ENCODE peak calls at places on chromosomes 1 and 21, in seven cellular contexts. One of them, this sample, is unnamed.

GRCh38 chr1:245704765-245705164 is 550.0 kb downstream of the KIF26B start:
- DNase-seq in T-helper 17 cell: no peak
- DNase-seq in mucosa of gallbladder: no peak
- DNase-seq in hepatic stellate cell: peak
- DNase-seq in SIG-M5: no peak
- DNase-seq in skeletal muscle cell: no peak
- DNase-seq in activated gamma-delta T cell treated with Interleukin-2 at 50 U/mL for 16 hours: no peak
- DNase-seq in this sample: peak

GRCh38 chr1:63317007-63317813 is 5.2 kb upstream of the FOXD3 start:
- DNase-seq in activated gamma-delta T cell treated with Interleukin-2 at 50 U/mL for 16 hours: no peak
- DNase-seq in skeletal muscle cell: no peak
- DNase-seq in T-helper 17 cell: no peak
- DNase-seq in SIG-M5: no peak
- DNase-seq in mucosa of gallbladder: peak
- DNase-seq in hepatic stellate cell: peak
- DNase-seq in this sample: peak

GRCh38 chr21:39176312-39176711 is 6.9 kb downstream of the PSMG1 start:
- DNase-seq in T-helper 17 cell: no peak
- DNase-seq in SIG-M5: no peak
- DNase-seq in activated gamma-delta T cell treated with Interleukin-2 at 50 U/mL for 16 hours: no peak
- DNase-seq in mucosa of gallbladder: no peak
- DNase-seq in hepatic stellate cell: no peak
- DNase-seq in skeletal muscle cell: no peak
- DNase-seq in this sample: no peak

GRCh38 chr1:23167353-23168078 is 1.1 kb downstream of the LUZP1 start:
- DNase-seq in SIG-M5: no peak
- DNase-seq in activated gamma-delta T cell treated with Interleukin-2 at 50 U/mL for 16 hours: peak
- DNase-seq in mucosa of gallbladder: peak
- DNase-seq in skeletal muscle cell: no peak
- DNase-seq in T-helper 17 cell: peak
- DNase-seq in hepatic stellate cell: peak
- DNase-seq in this sample: peak

GRCh38 chr1:165828581-165829329 is 1.3 kb downstream of the UCK2 start:
- DNase-seq in skeletal muscle cell: peak
- DNase-seq in SIG-M5: no peak
- DNase-seq in mucosa of gallbladder: peak
- DNase-seq in activated gamma-delta T cell treated with Interleukin-2 at 50 U/mL for 16 hours: no peak
- DNase-seq in T-helper 17 cell: no peak
- DNase-seq in hepatic stellate cell: peak
- DNase-seq in this sample: peak

GRCh38 chr1:245493029-245493428 is 338.2 kb downstream of the KIF26B start:
- DNase-seq in skeletal muscle cell: no peak
- DNase-seq in activated gamma-delta T cell treated with Interleukin-2 at 50 U/mL for 16 hours: no peak
- DNase-seq in mucosa of gallbladder: no peak
- DNase-seq in T-helper 17 cell: no peak
- DNase-seq in hepatic stellate cell: no peak
- DNase-seq in SIG-M5: no peak
- DNase-seq in this sample: no peak

GRCh38 chr1:100035214-100035613 is 65.4 kb downstream of the SLC35A3 start:
- DNase-seq in skeletal muscle cell: no peak
- DNase-seq in SIG-M5: no peak
- DNase-seq in hepatic stellate cell: no peak
- DNase-seq in activated gamma-delta T cell treated with Interleukin-2 at 50 U/mL for 16 hours: no peak
- DNase-seq in T-helper 17 cell: no peak
- DNase-seq in mucosa of gallbladder: no peak
- DNase-seq in this sample: no peak

GRCh38 chr1:110605901-110606783 is at the start of gene KCNA2:
- DNase-seq in activated gamma-delta T cell treated with Interleukin-2 at 50 U/mL for 16 hours: no peak
- DNase-seq in T-helper 17 cell: no peak
- DNase-seq in skeletal muscle cell: no peak
- DNase-seq in hepatic stellate cell: peak
- DNase-seq in mucosa of gallbladder: no peak
- DNase-seq in SIG-M5: no peak
- DNase-seq in this sample: no peak

GRCh38 chr1:48203287-48203900 is 19.1 kb upstream of the SLC5A9 start:
- DNase-seq in SIG-M5: no peak
- DNase-seq in mucosa of gallbladder: no peak
- DNase-seq in activated gamma-delta T cell treated with Interleukin-2 at 50 U/mL for 16 hours: no peak
- DNase-seq in T-helper 17 cell: no peak
- DNase-seq in skeletal muscle cell: no peak
- DNase-seq in hepatic stellate cell: no peak
- DNase-seq in this sample: peak

GRCh38 chr1:110475358-110476027 is 24.5 kb downstream of the PROK1 start:
- DNase-seq in skeletal muscle cell: no peak
- DNase-seq in hepatic stellate cell: no peak
- DNase-seq in mucosa of gallbladder: no peak
- DNase-seq in SIG-M5: no peak
- DNase-seq in T-helper 17 cell: no peak
- DNase-seq in activated gamma-delta T cell treated with Interleukin-2 at 50 U/mL for 16 hours: no peak
- DNase-seq in this sample: no peak

GRCh38 chr1:234713859-234714258 is 103.9 kb upstream of the IRF2BP2 start:
- DNase-seq in hepatic stellate cell: no peak
- DNase-seq in SIG-M5: no peak
- DNase-seq in mucosa of gallbladder: no peak
- DNase-seq in T-helper 17 cell: no peak
- DNase-seq in activated gamma-delta T cell treated with Interleukin-2 at 50 U/mL for 16 hours: no peak
- DNase-seq in skeletal muscle cell: no peak
- DNase-seq in this sample: no peak

GRCh38 chr1:172287207-172287606 is 133.3 kb upstream of the C1orf105 start:
- DNase-seq in activated gamma-delta T cell treated with Interleukin-2 at 50 U/mL for 16 hours: no peak
- DNase-seq in T-helper 17 cell: no peak
- DNase-seq in SIG-M5: no peak
- DNase-seq in hepatic stellate cell: peak
- DNase-seq in mucosa of gallbladder: peak
- DNase-seq in skeletal muscle cell: peak
- DNase-seq in this sample: peak

GRCh38 chr1:182816863-182817262 is 22.3 kb upstream of the DHX9 start:
- DNase-seq in T-helper 17 cell: no peak
- DNase-seq in mucosa of gallbladder: no peak
- DNase-seq in SIG-M5: no peak
- DNase-seq in hepatic stellate cell: no peak
- DNase-seq in activated gamma-delta T cell treated with Interleukin-2 at 50 U/mL for 16 hours: no peak
- DNase-seq in skeletal muscle cell: no peak
- DNase-seq in this sample: no peak

GRCh38 chr1:41813755-41814694 is 104.7 kb downstream of the HIVEP3 start:
- DNase-seq in T-helper 17 cell: no peak
- DNase-seq in hepatic stellate cell: no peak
- DNase-seq in activated gamma-delta T cell treated with Interleukin-2 at 50 U/mL for 16 hours: no peak
- DNase-seq in SIG-M5: no peak
- DNase-seq in skeletal muscle cell: no peak
- DNase-seq in mucosa of gallbladder: no peak
- DNase-seq in this sample: peak

GRCh38 chr1:235642943-235643371 is 6.6 kb downstream of the GNG4 start:
- DNase-seq in T-helper 17 cell: no peak
- DNase-seq in SIG-M5: no peak
- DNase-seq in mucosa of gallbladder: no peak
- DNase-seq in hepatic stellate cell: no peak
- DNase-seq in activated gamma-delta T cell treated with Interleukin-2 at 50 U/mL for 16 hours: no peak
- DNase-seq in skeletal muscle cell: no peak
- DNase-seq in this sample: no peak

GRCh38 chr21:44498965-44499560 is 40.9 kb downstream of the KRTAP10-1 start:
- DNase-seq in T-helper 17 cell: no peak
- DNase-seq in SIG-M5: no peak
- DNase-seq in skeletal muscle cell: no peak
- DNase-seq in hepatic stellate cell: no peak
- DNase-seq in mucosa of gallbladder: no peak
- DNase-seq in activated gamma-delta T cell treated with Interleukin-2 at 50 U/mL for 16 hours: no peak
- DNase-seq in this sample: no peak

GRCh38 chr1:6358757-6359567 is 34.6 kb downstream of the ACOT7 start:
- DNase-seq in mucosa of gallbladder: peak
- DNase-seq in skeletal muscle cell: no peak
- DNase-seq in activated gamma-delta T cell treated with Interleukin-2 at 50 U/mL for 16 hours: peak
- DNase-seq in T-helper 17 cell: peak
- DNase-seq in SIG-M5: no peak
- DNase-seq in hepatic stellate cell: peak
- DNase-seq in this sample: peak

GRCh38 chr1:40409467-40409866 is 35.9 kb downstream of the SMAP2 start:
- DNase-seq in skeletal muscle cell: no peak
- DNase-seq in hepatic stellate cell: no peak
- DNase-seq in T-helper 17 cell: no peak
- DNase-seq in activated gamma-delta T cell treated with Interleukin-2 at 50 U/mL for 16 hours: no peak
- DNase-seq in mucosa of gallbladder: no peak
- DNase-seq in SIG-M5: no peak
- DNase-seq in this sample: no peak

GRCh38 chr21:46069719-46070279 is 28.1 kb upstream of the COL6A2 start:
- DNase-seq in mucosa of gallbladder: no peak
- DNase-seq in skeletal muscle cell: no peak
- DNase-seq in T-helper 17 cell: no peak
- DNase-seq in activated gamma-delta T cell treated with Interleukin-2 at 50 U/mL for 16 hours: peak
- DNase-seq in hepatic stellate cell: no peak
- DNase-seq in SIG-M5: no peak
- DNase-seq in this sample: no peak

GRCh38 chr1:101000141-101000867 is 25.3 kb downstream of the DPH5 start:
- DNase-seq in skeletal muscle cell: no peak
- DNase-seq in mucosa of gallbladder: no peak
- DNase-seq in hepatic stellate cell: no peak
- DNase-seq in SIG-M5: no peak
- DNase-seq in activated gamma-delta T cell treated with Interleukin-2 at 50 U/mL for 16 hours: no peak
- DNase-seq in T-helper 17 cell: no peak
- DNase-seq in this sample: no peak

GRCh38 chr1:206847337-206847834 is 18.0 kb upstream of the IL20 start:
- DNase-seq in T-helper 17 cell: no peak
- DNase-seq in mucosa of gallbladder: no peak
- DNase-seq in skeletal muscle cell: no peak
- DNase-seq in hepatic stellate cell: no peak
- DNase-seq in activated gamma-delta T cell treated with Interleukin-2 at 50 U/mL for 16 hours: no peak
- DNase-seq in SIG-M5: no peak
- DNase-seq in this sample: no peak

GRCh38 chr21:44709426-44710293 is 1.7 kb downstream of the TSPEAR start:
- DNase-seq in mucosa of gallbladder: no peak
- DNase-seq in skeletal muscle cell: no peak
- DNase-seq in SIG-M5: no peak
- DNase-seq in activated gamma-delta T cell treated with Interleukin-2 at 50 U/mL for 16 hours: no peak
- DNase-seq in hepatic stellate cell: no peak
- DNase-seq in T-helper 17 cell: no peak
- DNase-seq in this sample: no peak

GRCh38 chr1:8463144-8463927 is 145.4 kb downstream of the SLC45A1 start:
- DNase-seq in activated gamma-delta T cell treated with Interleukin-2 at 50 U/mL for 16 hours: no peak
- DNase-seq in T-helper 17 cell: no peak
- DNase-seq in SIG-M5: no peak
- DNase-seq in mucosa of gallbladder: peak
- DNase-seq in skeletal muscle cell: peak
- DNase-seq in hepatic stellate cell: peak
- DNase-seq in this sample: peak

GRCh38 chr1:241140670-241141069 is 216.3 kb downstream of the RGS7 start:
- DNase-seq in SIG-M5: no peak
- DNase-seq in activated gamma-delta T cell treated with Interleukin-2 at 50 U/mL for 16 hours: no peak
- DNase-seq in hepatic stellate cell: no peak
- DNase-seq in skeletal muscle cell: no peak
- DNase-seq in mucosa of gallbladder: no peak
- DNase-seq in T-helper 17 cell: no peak
- DNase-seq in this sample: no peak

GRCh38 chr1:117231748-117232373 is 21.1 kb upstream of the VTCN1 start:
- DNase-seq in T-helper 17 cell: no peak
- DNase-seq in activated gamma-delta T cell treated with Interleukin-2 at 50 U/mL for 16 hours: no peak
- DNase-seq in hepatic stellate cell: no peak
- DNase-seq in skeletal muscle cell: no peak
- DNase-seq in mucosa of gallbladder: peak
- DNase-seq in SIG-M5: peak
- DNase-seq in this sample: no peak

GRCh38 chr1:15684042-15684461 is at the start of gene PLEKHM2:
- DNase-seq in mucosa of gallbladder: no peak
- DNase-seq in skeletal muscle cell: no peak
- DNase-seq in SIG-M5: no peak
- DNase-seq in activated gamma-delta T cell treated with Interleukin-2 at 50 U/mL for 16 hours: peak
- DNase-seq in hepatic stellate cell: peak
- DNase-seq in T-helper 17 cell: peak
- DNase-seq in this sample: no peak

GRCh38 chr1:16009030-16009460 is 5.0 kb downstream of the SRARP start:
- DNase-seq in skeletal muscle cell: no peak
- DNase-seq in mucosa of gallbladder: peak
- DNase-seq in SIG-M5: no peak
- DNase-seq in activated gamma-delta T cell treated with Interleukin-2 at 50 U/mL for 16 hours: peak
- DNase-seq in T-helper 17 cell: peak
- DNase-seq in hepatic stellate cell: peak
- DNase-seq in this sample: peak

GRCh38 chr1:147781056-147781471 is 20.7 kb upstream of the GJA5 start:
- DNase-seq in hepatic stellate cell: no peak
- DNase-seq in skeletal muscle cell: no peak
- DNase-seq in SIG-M5: no peak
- DNase-seq in activated gamma-delta T cell treated with Interleukin-2 at 50 U/mL for 16 hours: no peak
- DNase-seq in mucosa of gallbladder: no peak
- DNase-seq in T-helper 17 cell: no peak
- DNase-seq in this sample: no peak

GRCh38 chr1:8667869-8668595 is 149.4 kb downstream of the RERE start:
- DNase-seq in hepatic stellate cell: no peak
- DNase-seq in T-helper 17 cell: no peak
- DNase-seq in SIG-M5: no peak
- DNase-seq in activated gamma-delta T cell treated with Interleukin-2 at 50 U/mL for 16 hours: no peak
- DNase-seq in skeletal muscle cell: no peak
- DNase-seq in mucosa of gallbladder: no peak
- DNase-seq in this sample: no peak

GRCh38 chr1:197392541-197392940 is 124.5 kb downstream of the CRB1 start:
- DNase-seq in skeletal muscle cell: no peak
- DNase-seq in mucosa of gallbladder: no peak
- DNase-seq in SIG-M5: no peak
- DNase-seq in activated gamma-delta T cell treated with Interleukin-2 at 50 U/mL for 16 hours: no peak
- DNase-seq in hepatic stellate cell: no peak
- DNase-seq in T-helper 17 cell: no peak
- DNase-seq in this sample: no peak

GRCh38 chr1:180964609-180965008 is 51.9 kb downstream of the KIAA1614 start:
- DNase-seq in activated gamma-delta T cell treated with Interleukin-2 at 50 U/mL for 16 hours: no peak
- DNase-seq in skeletal muscle cell: no peak
- DNase-seq in T-helper 17 cell: no peak
- DNase-seq in SIG-M5: no peak
- DNase-seq in mucosa of gallbladder: no peak
- DNase-seq in hepatic stellate cell: no peak
- DNase-seq in this sample: no peak

GRCh38 chr1:9593492-9594465 is 5.1 kb downstream of the TMEM201 start:
- DNase-seq in SIG-M5: no peak
- DNase-seq in mucosa of gallbladder: peak
- DNase-seq in activated gamma-delta T cell treated with Interleukin-2 at 50 U/mL for 16 hours: no peak
- DNase-seq in T-helper 17 cell: no peak
- DNase-seq in hepatic stellate cell: peak
- DNase-seq in skeletal muscle cell: no peak
- DNase-seq in this sample: peak

This sample was measured in brain microvascular endothelial cell.